ENCODE peak calls at places on chromosome 18, in four cellular contexts. D, O, Z and A are unnamed samples.
A peak's percentile ranks its signal among the peaks of the same experiment; 100 is the strongest.

GRCh38 chr18:8933714-8934284 is 168.7 kb upstream of the NDUFV2 start:
- DNase-seq in D (no peak), O (no peak), Z (no peak), A (no peak)

GRCh38 chr18:8443505-8443904 is 165.7 kb upstream of the RAB12 start:
- DNase-seq in D (no peak), O (no peak), Z (no peak), A (no peak)

GRCh38 chr18:49029628-49030027 is 78.9 kb upstream of the SMAD7 start:
- DNase-seq in D (no peak), O (no peak), Z (no peak), A (no peak)

GRCh38 chr18:55233850-55234249 is 274.6 kb upstream of the CCDC68 start:
- DNase-seq in D (no peak), O (no peak), Z (no peak), A (no peak)

GRCh38 chr18:78482378-78482777 is 497.2 kb upstream of the SALL3 start:
- DNase-seq in D (no peak), O (no peak), Z (no peak), A (no peak)

GRCh38 chr18:47251289-47252120 is at the start of gene SKOR2:
- DNase-seq in D (peak; percentile 28), O (no peak), Z (no peak), A (no peak)

GRCh38 chr18:11392292-11392691 is 217.1 kb upstream of the SLC35G4 start:
- DNase-seq in D (no peak), O (no peak), Z (no peak), A (no peak)

GRCh38 chr18:74499633-74500032 is 3.5 kb downstream of the CNDP2 start:
- DNase-seq in D (peak; percentile 42), O (peak; percentile 63), Z (no peak), A (peak; percentile 37)

GRCh38 chr18:79572093-79572780 is 107.4 kb upstream of the CTDP1 start:
- DNase-seq in D (no peak), O (no peak), Z (no peak), A (no peak)

GRCh38 chr18:25832008-25832604 is 258.3 kb downstream of the SS18 start:
- DNase-seq in D (peak; percentile 28), O (peak; percentile 56), Z (peak; percentile 14), A (no peak)

GRCh38 chr18:63141777-63142176 is 177.8 kb downstream of the BCL2 start:
- DNase-seq in D (no peak), O (peak; percentile 74), Z (no peak), A (peak; percentile 85)

GRCh38 chr18:55777666-55778304 is 189.8 kb upstream of the TCF4 start:
- DNase-seq in D (no peak), O (no peak), Z (no peak), A (no peak)

GRCh38 chr18:1094408-1094807 is 189.7 kb downstream of the ADCYAP1 start:
- DNase-seq in D (no peak), O (no peak), Z (no peak), A (no peak)

GRCh38 chr18:23689031-23689615 is at the start of gene LAMA3:
- DNase-seq in D (peak; percentile 27), O (peak; percentile 37), Z (no peak), A (no peak)

GRCh38 chr18:65257157-65257556 is 493.7 kb upstream of the CDH7 start:
- DNase-seq in D (no peak), O (no peak), Z (no peak), A (no peak)

GRCh38 chr18:72128649-72129048 is 415.5 kb downstream of the CBLN2 start:
- DNase-seq in D (no peak), O (no peak), Z (no peak), A (no peak)

GRCh38 chr18:12948055-12948804 is 419 bp downstream of the SEH1L start:
- DNase-seq in D (peak; percentile 97), O (peak; percentile 91), Z (peak; percentile 98), A (peak; percentile 78)

GRCh38 chr18:64134044-64134757 is 14.7 kb downstream of the LINC00305 start:
- DNase-seq in D (no peak), O (no peak), Z (no peak), A (no peak)

GRCh38 chr18:6934859-6935258 is 182.7 kb downstream of the LAMA1 start:
- DNase-seq in D (no peak), O (no peak), Z (no peak), A (no peak)

GRCh38 chr18:27276886-27277285 is 91.8 kb upstream of the CHST9 start:
- DNase-seq in D (no peak), O (no peak), Z (no peak), A (no peak)

GRCh38 chr18:9003406-9004100 is 98.9 kb upstream of the NDUFV2 start:
- DNase-seq in D (no peak), O (no peak), Z (no peak), A (no peak)

GRCh38 chr18:70072678-70073077 is 125.0 kb upstream of the CD226 start:
- DNase-seq in D (no peak), O (no peak), Z (peak; percentile 9), A (no peak)

GRCh38 chr18:12334280-12335262 is 26.5 kb downstream of the TUBB6 start:
- DNase-seq in D (no peak), O (no peak), Z (no peak), A (no peak)

GRCh38 chr18:13647761-13648160 is 78.6 kb downstream of the FAM210A start:
- DNase-seq in D (no peak), O (no peak), Z (no peak), A (no peak)

GRCh38 chr18:50582500-50582899 is 22.6 kb downstream of the MAPK4 start:
- DNase-seq in D (no peak), O (no peak), Z (no peak), A (no peak)